ENCODE peak calls at places on chromosome 1, in four cellular contexts. M is GM12878, N is HepG2, I is K562. A is an unnamed sample.

GRCh38 chr1:163706915-163707314 is 385.2 kb downstream of the NUF2 start:
- DNase-seq in M (no peak), N (no peak), I (no peak), A (no peak)

GRCh38 chr1:17594690-17595601 is 55.4 kb downstream of the ARHGEF10L start:
- DNase-seq in M (no peak), N (no peak), I (no peak), A (no peak)

GRCh38 chr1:147837129-147837776 is 65.3 kb upstream of the GJA8 start:
- DNase-seq in M (no peak), N (no peak), I (no peak), A (no peak)

GRCh38 chr1:220748091-220748934 is at the start of gene MTARC2:
- DNase-seq in M (no peak), N (peak; percentile 83), I (no peak), A (peak; percentile 62)

GRCh38 chr1:32953495-32953894 is 11.1 kb downstream of the RNF19B start:
- DNase-seq in M (no peak), N (no peak), I (no peak), A (no peak)

GRCh38 chr1:90534116-90534515 is 183.0 kb downstream of the BARHL2 start:
- DNase-seq in M (no peak), N (no peak), I (no peak), A (no peak)

GRCh38 chr1:109794319-109795132 is 30.8 kb upstream of the EPS8L3 start:
- DNase-seq in M (no peak), N (peak; percentile 29), I (no peak), A (no peak)

GRCh38 chr1:31647106-31647505 is 2.4 kb upstream of the PEF1 start:
- DNase-seq in M (no peak), N (peak; percentile 44), I (no peak), A (no peak)

GRCh38 chr1:160114085-160114484 is 1.5 kb upstream of the ATP1A2 start:
- DNase-seq in M (no peak), N (no peak), I (no peak), A (no peak)

GRCh38 chr1:116350097-116350645 is 22.9 kb upstream of the ATP1A1 start:
- DNase-seq in M (no peak), N (no peak), I (no peak), A (no peak)

GRCh38 chr1:116356067-116356466 is 17.0 kb upstream of the ATP1A1 start:
- DNase-seq in M (no peak), N (no peak), I (no peak), A (no peak)

GRCh38 chr1:116353155-116353554 is 19.9 kb upstream of the ATP1A1 start:
- DNase-seq in M (no peak), N (no peak), I (no peak), A (no peak)

GRCh38 chr1:116351914-116352313 is 21.1 kb upstream of the ATP1A1 start:
- DNase-seq in M (no peak), N (no peak), I (no peak), A (no peak)

GRCh38 chr1:116352349-116352813 is 20.7 kb upstream of the ATP1A1 start:
- DNase-seq in M (no peak), N (no peak), I (no peak), A (no peak)
- TF ChIP-seq SP1 in M (no peak), N (no peak), I (no peak), A (no peak)

GRCh38 chr1:6241107-6241886 is 2.7 kb upstream of the HES3 start:
- DNase-seq in M (no peak), N (no peak), I (no peak), A (no peak)

GRCh38 chr1:6239950-6240768 is 3.8 kb upstream of the HES3 start:
- DNase-seq in M (no peak), N (peak; percentile 88), I (no peak), A (no peak)

GRCh38 chr1:6243993-6244392 is at the start of gene HES3:
- DNase-seq in M (no peak), N (no peak), I (no peak), A (no peak)

GRCh38 chr1:6243053-6243834 is 735 bp upstream of the HES3 start:
- DNase-seq in M (no peak), N (no peak), I (no peak), A (no peak)

DNA sequence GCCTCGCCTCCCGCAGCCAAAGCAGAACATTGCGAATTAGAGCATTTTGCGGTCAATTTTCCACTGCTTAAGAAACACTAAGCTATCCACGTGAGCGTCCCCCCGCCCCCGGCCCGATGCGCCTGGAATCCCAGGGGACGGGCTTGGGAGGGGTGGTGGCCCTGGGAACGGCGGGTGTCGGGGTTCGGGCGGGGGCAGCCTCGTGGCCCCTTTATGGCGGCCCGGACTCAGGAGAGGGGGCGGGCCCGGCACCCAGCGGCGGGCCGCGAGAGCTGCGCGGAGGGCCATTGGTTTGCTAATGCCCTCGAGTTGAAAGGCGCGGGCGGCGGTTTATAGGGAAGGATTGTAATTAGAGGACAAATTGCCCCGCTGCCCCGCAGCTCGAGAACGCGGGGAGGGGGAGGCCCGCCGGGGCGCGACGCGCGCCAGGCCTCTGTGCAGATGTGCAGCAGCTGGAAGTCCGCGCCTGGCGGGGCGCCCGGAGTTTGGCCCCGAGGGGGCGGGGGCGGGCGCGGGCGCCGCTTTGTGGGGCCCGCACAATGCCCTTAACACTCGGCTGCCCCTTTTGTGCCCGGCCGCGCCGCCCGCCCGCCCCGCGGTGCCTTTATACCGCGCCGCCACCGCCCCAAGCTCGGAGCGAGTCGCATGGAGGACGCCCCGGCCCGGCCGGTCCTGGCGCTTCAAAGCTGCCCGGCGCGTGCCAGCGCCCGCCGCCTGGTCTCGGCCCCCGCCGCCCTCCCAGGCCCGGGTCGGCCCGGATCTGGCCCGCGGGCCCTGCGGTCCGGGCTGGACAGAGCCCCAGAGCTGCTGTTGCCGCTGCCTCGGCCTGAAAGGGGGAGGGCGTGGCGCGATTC is 1.9 kb upstream of the HES3 start:
- DNase-seq in M (no peak), N (no peak), I (no peak), A (no peak)
- TF ChIP-seq TARDBP in M (no peak), N (no peak), I (no peak), A (no peak)

GRCh38 chr1:20381045-20381641 is 90.5 kb downstream of the VWA5B1 start:
- DNase-seq in M (no peak), N (no peak), I (no peak), A (no peak)

GRCh38 chr1:20381961-20382360 is 91.3 kb downstream of the VWA5B1 start:
- DNase-seq in M (no peak), N (no peak), I (no peak), A (no peak)

GRCh38 chr1:20379075-20379474 is 88.4 kb downstream of the VWA5B1 start:
- DNase-seq in M (no peak), N (no peak), I (no peak), A (no peak)

GRCh38 chr1:20380175-20380574 is 89.5 kb downstream of the VWA5B1 start:
- DNase-seq in M (no peak), N (no peak), I (no peak), A (no peak)

GRCh38 chr1:20380616-20381035 is 90.0 kb downstream of the VWA5B1 start:
- DNase-seq in M (no peak), N (no peak), I (no peak), A (no peak)
- TF ChIP-seq SP1 in M (no peak), N (no peak), I (no peak), A (no peak)

GRCh38 chr1:30487042-30487441 is 236.3 kb downstream of the MATN1 start:
- DNase-seq in M (no peak), N (no peak), I (no peak), A (no peak)

GRCh38 chr1:30489737-30490389 is 233.5 kb downstream of the MATN1 start:
- DNase-seq in M (no peak), N (no peak), I (no peak), A (no peak)

GRCh38 chr1:30488324-30488913 is 235.0 kb downstream of the MATN1 start:
- DNase-seq in M (no peak), N (no peak), I (no peak), A (no peak)

GRCh38 chr1:30484668-30485067 is 238.7 kb downstream of the MATN1 start:
- DNase-seq in M (no peak), N (no peak), I (no peak), A (no peak)

DNA sequence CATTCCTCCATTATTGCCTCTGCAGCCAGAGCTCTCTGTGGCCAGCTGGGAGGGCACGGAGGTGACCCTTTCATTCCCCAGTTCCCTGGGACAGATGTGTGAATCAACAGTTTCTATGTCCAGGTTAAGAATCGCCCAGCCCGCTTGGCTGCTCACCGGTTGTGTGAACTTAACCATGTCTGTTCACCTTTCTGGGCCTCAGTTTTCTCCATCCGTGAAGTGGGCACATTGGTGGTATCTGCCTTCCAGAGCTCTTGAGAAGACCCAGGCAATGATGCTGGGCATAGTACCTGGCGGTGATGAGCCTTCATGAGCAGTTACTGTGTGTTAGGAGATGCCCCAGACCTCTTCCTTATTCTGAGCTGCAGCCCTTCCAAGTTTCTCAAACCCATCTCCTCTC is 238.3 kb downstream of the MATN1 start:
- DNase-seq in M (no peak), N (no peak), I (no peak), A (no peak)
- TF ChIP-seq TARDBP in M (no peak), N (no peak), I (no peak), A (no peak)

GRCh38 chr1:23567996-23568607 is 8.8 kb upstream of the ID3 start:
- DNase-seq in M (no peak), N (no peak), I (peak; percentile 62), A (no peak)
- TF ChIP-seq SP1 in M (no peak), N (no peak), I (no peak), A (no peak)

GRCh38 chr1:8127201-8127641 is 101.1 kb upstream of the ERRFI1 start:
- DNase-seq in M (no peak), N (no peak), I (no peak), A (no peak)
- TF ChIP-seq TARDBP in M (no peak), N (no peak), I (no peak), A (no peak)

DNA sequence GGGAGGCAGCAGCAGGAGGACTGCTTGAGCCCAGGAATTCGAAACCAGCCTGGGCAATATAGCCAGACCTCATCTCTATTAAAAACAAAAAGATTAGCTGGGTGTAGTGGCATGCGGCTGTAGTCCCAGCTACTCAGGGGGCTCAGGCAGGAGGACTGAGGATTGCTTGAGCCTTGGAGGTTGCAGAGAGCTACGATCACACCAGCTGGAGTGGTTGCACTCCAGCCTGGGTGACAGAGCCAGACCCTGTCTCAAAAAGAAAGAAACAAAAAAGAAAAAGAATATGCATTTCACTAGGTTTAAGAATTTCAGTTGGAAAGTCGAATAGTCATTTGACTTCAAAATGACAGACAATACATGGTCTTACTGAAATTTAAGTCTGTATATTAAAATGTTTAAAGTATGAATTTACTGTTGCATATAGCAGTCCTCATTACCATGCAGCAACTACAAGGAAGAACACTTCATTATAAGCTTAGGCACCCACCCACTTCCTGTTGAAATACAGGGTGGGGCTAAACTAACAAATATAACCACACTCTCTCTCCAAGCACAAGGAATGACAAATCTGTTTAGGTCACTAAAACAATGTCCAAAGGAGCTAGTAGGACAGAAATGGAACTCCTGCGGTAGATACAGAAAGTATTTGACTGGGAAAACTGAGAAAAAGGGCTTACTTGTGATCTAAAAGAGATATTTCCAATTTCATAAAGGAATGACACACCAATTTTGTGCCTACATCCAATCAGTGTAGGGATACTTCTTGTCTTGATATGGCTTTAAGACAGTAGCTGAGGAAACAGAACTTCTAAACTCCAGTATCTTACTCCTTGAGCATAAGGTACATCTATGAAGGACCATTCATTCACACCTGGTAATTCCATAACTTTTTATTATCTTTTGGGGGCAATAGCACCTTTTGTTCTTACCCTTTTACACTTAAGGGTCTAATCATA is 44.1 kb downstream of the GPR3 start:
- DNase-seq in M (no peak), N (peak; percentile 25), I (peak; percentile 68), A (no peak)
- TF ChIP-seq SP1 in M (no peak), N (no peak), I (no peak), A (no peak)

GRCh38 chr1:67570473-67571143 is 114.4 kb upstream of the GADD45A start:
- DNase-seq in M (no peak), N (no peak), I (peak; percentile 54), A (no peak)
- TF ChIP-seq TARDBP in M (no peak), N (no peak), I (no peak), A (no peak)